ENCODE peak calls at places on chromosomes 1 and 21, in four cellular contexts. One of them, this sample, is unnamed.
A peak's percentile ranks its signal among the peaks of the same experiment; 100 is the strongest.

GRCh38 chr1:23694371-23694770 is 2.8 kb downstream of the RPL11 start:
- DNase-seq in small intestine: no peak
- DNase-seq in left ventricle myocardium inferior: no peak
- DNase-seq in heart right ventricle: no peak
- DNase-seq in this sample: no peak

GRCh38 chr1:64268653-64269557 is 65.5 kb downstream of the UBE2U start:
- DNase-seq in heart right ventricle: peak; percentile 82
- DNase-seq in left ventricle myocardium inferior: peak; percentile 31
- DNase-seq in small intestine: peak; percentile 74
- DNase-seq in this sample: peak; percentile 77

GRCh38 chr1:220878223-220879081 is 791 bp upstream of the HLX start:
- DNase-seq in small intestine: no peak
- DNase-seq in heart right ventricle: peak; percentile 42
- DNase-seq in left ventricle myocardium inferior: peak; percentile 41
- DNase-seq in this sample: no peak

GRCh38 chr1:162994921-162995320 is 74.2 kb upstream of the RGS4 start:
- DNase-seq in left ventricle myocardium inferior: no peak
- DNase-seq in small intestine: no peak
- DNase-seq in heart right ventricle: no peak
- DNase-seq in this sample: no peak

GRCh38 chr1:11434506-11434905 is 44.4 kb upstream of the DISP3 start:
- DNase-seq in left ventricle myocardium inferior: no peak
- DNase-seq in small intestine: no peak
- DNase-seq in heart right ventricle: no peak
- DNase-seq in this sample: no peak

GRCh38 chr1:20047058-20047457 is 22.9 kb upstream of the PLA2G5 start:
- DNase-seq in heart right ventricle: no peak
- DNase-seq in left ventricle myocardium inferior: no peak
- DNase-seq in small intestine: no peak
- DNase-seq in this sample: no peak

GRCh38 chr1:6962956-6963915 is 178.0 kb downstream of the CAMTA1 start:
- DNase-seq in left ventricle myocardium inferior: peak; percentile 48
- DNase-seq in small intestine: peak; percentile 66
- DNase-seq in heart right ventricle: peak; percentile 76
- DNase-seq in this sample: no peak

GRCh38 chr1:45669379-45669778 is 17.0 kb downstream of the GPBP1L1 start:
- DNase-seq in small intestine: no peak
- DNase-seq in left ventricle myocardium inferior: no peak
- DNase-seq in heart right ventricle: no peak
- DNase-seq in this sample: peak; percentile 39

GRCh38 chr1:75615664-75616435 is 4.9 kb upstream of the SLC44A5 start:
- DNase-seq in small intestine: no peak
- DNase-seq in left ventricle myocardium inferior: peak; percentile 15
- DNase-seq in heart right ventricle: peak; percentile 7
- DNase-seq in this sample: no peak

GRCh38 chr1:47688161-47688560 is 250.3 kb downstream of the FOXD2 start:
- DNase-seq in left ventricle myocardium inferior: no peak
- DNase-seq in heart right ventricle: no peak
- DNase-seq in small intestine: no peak
- DNase-seq in this sample: peak; percentile 38

GRCh38 chr1:183233113-183233512 is 47.0 kb downstream of the LAMC2 start:
- DNase-seq in left ventricle myocardium inferior: no peak
- DNase-seq in small intestine: no peak
- DNase-seq in heart right ventricle: no peak
- DNase-seq in this sample: no peak

GRCh38 chr1:83985048-83985447 is 13.9 kb downstream of the TTLL7 start:
- DNase-seq in heart right ventricle: no peak
- DNase-seq in small intestine: peak; percentile 35
- DNase-seq in left ventricle myocardium inferior: no peak
- DNase-seq in this sample: no peak

GRCh38 chr1:212212901-212213300 is 72.3 kb upstream of the PPP2R5A start:
- DNase-seq in small intestine: no peak
- DNase-seq in heart right ventricle: no peak
- DNase-seq in left ventricle myocardium inferior: no peak
- DNase-seq in this sample: no peak

GRCh38 chr1:241253491-241253890 is 103.5 kb downstream of the RGS7 start:
- DNase-seq in left ventricle myocardium inferior: no peak
- DNase-seq in heart right ventricle: no peak
- DNase-seq in small intestine: no peak
- DNase-seq in this sample: no peak

GRCh38 chr1:19306941-19307340 is 5.0 kb downstream of the AKR7A2 start:
- DNase-seq in heart right ventricle: no peak
- DNase-seq in left ventricle myocardium inferior: no peak
- DNase-seq in small intestine: no peak
- DNase-seq in this sample: no peak

GRCh38 chr1:159171254-159171687 is at the start of gene CADM3:
- DNase-seq in small intestine: no peak
- DNase-seq in heart right ventricle: no peak
- DNase-seq in left ventricle myocardium inferior: no peak
- DNase-seq in this sample: no peak
- H3K27me3 ChIP-seq in small intestine: peaks cover 2% of the 10 kb centered on the region
- H3K27me3 ChIP-seq in heart right ventricle: peaks cover 91% of the 10 kb centered on the region
- H3K27me3 ChIP-seq in left ventricle myocardium inferior: peaks cover 88% of the 10 kb centered on the region
- H3K27me3 ChIP-seq in this sample: peaks cover 48% of the 10 kb centered on the region

GRCh38 chr1:9887070-9887469 is 23.0 kb downstream of the CTNNBIP1 start:
- DNase-seq in heart right ventricle: no peak
- DNase-seq in small intestine: no peak
- DNase-seq in left ventricle myocardium inferior: no peak
- DNase-seq in this sample: no peak
- H3K4me1 ChIP-seq in heart right ventricle: peaks cover 88% of the 10 kb centered on the region
- H3K4me1 ChIP-seq in small intestine: no peaks in the 10 kb centered on the region
- H3K4me1 ChIP-seq in left ventricle myocardium inferior: peaks cover 92% of the 10 kb centered on the region
- H3K4me1 ChIP-seq in this sample: peaks cover 30% of the 10 kb centered on the region

GRCh38 chr21:34875830-34876229 is 173.3 kb downstream of the RUNX1 start:
- DNase-seq in small intestine: no peak
- DNase-seq in heart right ventricle: no peak
- DNase-seq in left ventricle myocardium inferior: no peak
- DNase-seq in this sample: peak; percentile 62
- H3K27ac ChIP-seq in small intestine: peak overlapping the region; percentile 40
- H3K27ac ChIP-seq in heart right ventricle: no peak overlapping the region
- H3K27ac ChIP-seq in left ventricle myocardium inferior: no peak overlapping the region
- H3K27ac ChIP-seq in this sample: peak overlapping the region; percentile 64

GRCh38 chr1:29829448-29830344 is 593.4 kb downstream of the PTPRU start:
- DNase-seq in small intestine: no peak
- DNase-seq in left ventricle myocardium inferior: no peak
- DNase-seq in heart right ventricle: no peak
- DNase-seq in this sample: no peak

GRCh38 chr1:29827237-29827750 is 591.0 kb downstream of the PTPRU start:
- DNase-seq in small intestine: no peak
- DNase-seq in heart right ventricle: no peak
- DNase-seq in left ventricle myocardium inferior: no peak
- DNase-seq in this sample: no peak

GRCh38 chr1:29830383-29830782 is 594.1 kb downstream of the PTPRU start:
- DNase-seq in small intestine: no peak
- DNase-seq in heart right ventricle: no peak
- DNase-seq in left ventricle myocardium inferior: no peak
- DNase-seq in this sample: no peak

GRCh38 chr1:29827801-29828525 is 591.6 kb downstream of the PTPRU start:
- DNase-seq in left ventricle myocardium inferior: no peak
- DNase-seq in heart right ventricle: no peak
- DNase-seq in small intestine: no peak
- DNase-seq in this sample: no peak

DNA sequence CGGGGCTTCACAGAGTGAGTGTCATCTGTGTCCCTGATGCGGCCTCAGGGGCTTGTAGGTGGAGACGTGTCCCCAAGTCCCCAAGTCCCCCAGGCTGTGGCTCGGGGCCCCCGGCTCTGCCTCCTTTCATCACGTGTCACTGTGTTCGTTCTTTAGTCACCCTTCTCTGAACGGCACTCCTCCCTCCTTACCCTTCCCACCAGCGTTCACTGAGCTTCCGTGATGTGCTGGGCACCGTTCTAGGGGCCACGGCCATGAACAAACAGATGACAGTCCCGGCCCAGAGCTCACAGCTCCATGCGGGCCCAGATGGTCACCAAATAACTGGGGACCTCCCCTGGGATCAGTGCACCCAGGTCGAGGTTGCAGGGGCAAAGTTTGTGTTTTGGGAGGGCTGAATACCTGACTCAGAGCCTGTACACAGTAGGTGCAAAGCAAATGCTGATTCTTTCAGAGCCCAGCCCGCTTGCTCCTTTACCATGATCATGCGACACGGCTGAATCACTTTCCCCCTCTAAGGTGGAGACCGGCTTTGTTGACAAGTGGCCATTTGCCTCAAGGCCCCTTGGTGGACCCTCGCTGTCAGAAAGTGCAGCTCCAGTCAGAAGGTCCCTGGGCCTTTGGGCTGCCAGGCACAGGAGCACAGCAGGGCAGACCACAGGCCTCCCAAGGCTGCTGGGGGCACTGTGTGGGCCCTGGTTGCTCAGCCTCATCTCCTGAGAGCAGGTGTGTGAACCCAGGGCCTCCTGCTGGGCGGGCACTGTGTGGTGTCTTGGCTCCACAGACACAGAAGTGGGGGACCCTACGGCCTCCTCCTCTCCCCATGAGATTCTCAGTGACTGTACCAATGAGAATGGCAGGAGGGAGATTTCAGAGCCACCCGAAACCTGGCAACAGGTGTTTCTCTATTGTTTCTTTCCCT is 592.5 kb downstream of the PTPRU start:
- DNase-seq in left ventricle myocardium inferior: no peak
- DNase-seq in small intestine: no peak
- DNase-seq in heart right ventricle: no peak
- DNase-seq in this sample: no peak
- H3K27me3 ChIP-seq in left ventricle myocardium inferior: peaks cover 71% of the 10 kb centered on the region
- H3K27me3 ChIP-seq in small intestine: no peaks in the 10 kb centered on the region
- H3K27me3 ChIP-seq in heart right ventricle: peaks cover 51% of the 10 kb centered on the region
- H3K27me3 ChIP-seq in this sample: peaks cover 3% of the 10 kb centered on the region

GRCh38 chr1:17189632-17190525 is 15.0 kb upstream of the PADI1 start:
- DNase-seq in heart right ventricle: no peak
- DNase-seq in left ventricle myocardium inferior: no peak
- DNase-seq in small intestine: no peak
- DNase-seq in this sample: peak; percentile 98
- H3K4me1 ChIP-seq in heart right ventricle: no peaks in the 10 kb centered on the region
- H3K4me1 ChIP-seq in left ventricle myocardium inferior: no peaks in the 10 kb centered on the region
- H3K4me1 ChIP-seq in small intestine: no peaks in the 10 kb centered on the region
- H3K4me1 ChIP-seq in this sample: peaks cover 24% of the 10 kb centered on the region

DNA sequence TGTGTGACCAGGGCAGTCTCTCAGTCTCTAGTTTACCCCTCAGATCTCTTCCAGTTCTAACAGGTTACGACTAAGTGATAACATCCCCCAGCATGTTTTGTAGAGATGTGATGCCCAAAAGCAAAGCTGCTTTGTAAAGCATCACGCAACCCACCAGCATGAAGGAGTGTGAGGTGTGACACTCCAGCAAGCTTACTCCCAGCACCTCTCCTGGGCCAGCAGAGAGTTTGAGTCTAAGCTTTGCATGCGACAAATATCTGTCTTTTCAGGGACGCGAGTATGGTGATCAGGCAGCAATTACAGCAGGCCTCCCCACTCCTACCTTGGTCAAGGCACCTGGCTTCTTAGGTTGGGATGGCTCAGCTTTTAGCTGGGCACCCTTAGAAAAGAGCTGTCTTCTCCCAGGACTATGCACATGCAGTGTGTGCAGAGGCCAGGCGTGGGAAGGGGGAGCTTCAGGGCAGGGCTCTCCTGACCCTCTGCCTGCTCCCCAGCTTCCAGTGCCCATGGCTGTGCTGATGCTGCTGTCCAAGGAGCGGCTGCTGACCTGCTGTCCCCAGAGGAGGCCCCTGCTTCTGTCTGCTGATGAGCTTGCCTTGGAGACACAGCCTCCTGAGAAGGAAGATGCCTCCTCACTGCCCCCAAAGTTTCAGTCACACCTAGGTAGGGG is 48.2 kb downstream of the ELK4 start:
- DNase-seq in heart right ventricle: no peak
- DNase-seq in small intestine: no peak
- DNase-seq in left ventricle myocardium inferior: no peak
- DNase-seq in this sample: no peak
- H3K27ac ChIP-seq in heart right ventricle: no peak overlapping the region
- H3K27ac ChIP-seq in small intestine: no peak overlapping the region
- H3K27ac ChIP-seq in left ventricle myocardium inferior: peak overlapping the region; percentile 64
- H3K27ac ChIP-seq in this sample: no peak overlapping the region

GRCh38 chr21:42513985-42514882 is 582 bp downstream of the SLC37A1 start:
- DNase-seq in heart right ventricle: peak; percentile 41
- DNase-seq in small intestine: peak; percentile 64
- DNase-seq in left ventricle myocardium inferior: peak; percentile 58
- DNase-seq in this sample: peak; percentile 42
- H3K27me3 ChIP-seq in heart right ventricle: no peaks in the 10 kb centered on the region
- H3K27me3 ChIP-seq in small intestine: no peaks in the 10 kb centered on the region
- H3K27me3 ChIP-seq in left ventricle myocardium inferior: no peaks in the 10 kb centered on the region
- H3K27me3 ChIP-seq in this sample: no peaks in the 10 kb centered on the region

GRCh38 chr1:66415830-66416229 is 118.1 kb upstream of the SGIP1 start:
- DNase-seq in left ventricle myocardium inferior: no peak
- DNase-seq in heart right ventricle: no peak
- DNase-seq in small intestine: no peak
- DNase-seq in this sample: no peak
- H3K4me1 ChIP-seq in left ventricle myocardium inferior: no peaks in the 10 kb centered on the region
- H3K4me1 ChIP-seq in heart right ventricle: no peaks in the 10 kb centered on the region
- H3K4me1 ChIP-seq in small intestine: no peaks in the 10 kb centered on the region
- H3K4me1 ChIP-seq in this sample: peaks cover 4% of the 10 kb centered on the region

DNA sequence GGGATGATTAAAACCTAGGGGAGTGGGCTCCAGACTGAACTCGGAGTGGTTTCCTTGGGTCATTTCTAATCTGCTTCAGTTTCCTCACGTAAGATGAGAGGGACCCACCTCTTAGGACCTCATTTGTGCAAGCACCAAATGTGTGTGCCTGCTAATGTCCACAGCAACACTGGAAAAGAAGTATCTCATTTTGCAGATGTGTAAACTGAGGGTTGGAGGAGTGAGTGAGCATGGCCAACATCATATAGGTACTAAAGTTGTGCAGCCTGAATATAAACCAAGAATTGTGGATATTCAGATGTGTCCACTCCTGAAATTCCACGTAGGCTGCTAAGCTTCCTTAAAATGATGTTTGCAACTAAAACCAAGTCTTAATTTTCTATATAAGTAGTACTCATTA is 51.7 kb downstream of the GADD45A start:
- DNase-seq in left ventricle myocardium inferior: no peak
- DNase-seq in small intestine: no peak
- DNase-seq in heart right ventricle: no peak
- DNase-seq in this sample: no peak
- H3K27ac ChIP-seq in left ventricle myocardium inferior: peak overlapping the region; percentile 83
- H3K27ac ChIP-seq in small intestine: peak overlapping the region; percentile 95
- H3K27ac ChIP-seq in heart right ventricle: peak overlapping the region; percentile 57
- H3K27ac ChIP-seq in this sample: peak overlapping the region; percentile 63